ENCODE peak calls at places on chromosomes 11 and 22, in nine cellular contexts. Z is fibroblast of mammary gland; O is ureter; H is stimulated activated CD8-positive, alpha-beta memory T cell treated with anti-CD3 and anti-CD28 coated beads, Interleukin-4, amount 100 ng/mL, for 24 hours; C is DMS153; L is iris pigment epithelial cell; U is cardiac muscle cell; R is NCI-H345; J is amygdala. X is an unnamed sample.

GRCh38 chr11:10885703-10886363 is 28.0 kb upstream of the ZBED5 start:
- DNase-seq in Z (peak), O (no peak), H (no peak), C (no peak), L (peak), U (peak), R (no peak), J (no peak), X (no peak)

GRCh38 chr11:1041936-1042608 is 5.6 kb upstream of the MUC6 start:
- DNase-seq in Z (no peak), O (no peak), H (no peak), C (no peak), L (no peak), U (no peak), R (no peak), J (no peak), X (no peak)

GRCh38 chr11:10301656-10302293 is 3.1 kb upstream of the ADM start:
- DNase-seq in Z (peak), O (no peak), H (no peak), C (no peak), L (peak), U (no peak), R (no peak), J (no peak), X (no peak)

GRCh38 chr22:23161574-23161973 is 16.3 kb downstream of the RAB36 start:
- DNase-seq in Z (no peak), O (no peak), H (no peak), C (no peak), L (no peak), U (no peak), R (no peak), J (no peak), X (no peak)

GRCh38 chr11:2441171-2441570 is 3.1 kb downstream of the TRPM5 start:
- DNase-seq in Z (no peak), O (no peak), H (no peak), C (no peak), L (no peak), U (no peak), R (no peak), J (no peak), X (no peak)

GRCh38 chr11:104918113-104918824 is 20.0 kb upstream of the CASP12 start:
- DNase-seq in Z (peak), O (no peak), H (no peak), C (peak), L (peak), U (no peak), R (no peak), J (no peak), X (no peak)

GRCh38 chr11:14373941-14374646 is 15.1 kb upstream of the RRAS2 start:
- DNase-seq in Z (peak), O (no peak), H (no peak), C (no peak), L (peak), U (no peak), R (no peak), J (no peak), X (no peak)

GRCh38 chr11:36672815-36673450 is 74.9 kb upstream of the RAG2 start:
- DNase-seq in Z (peak), O (no peak), H (no peak), C (peak), L (peak), U (peak), R (peak), J (no peak), X (peak)

GRCh38 chr22:50282361-50283144 is 12.4 kb upstream of the MAPK11 start:
- DNase-seq in Z (peak), O (peak), H (no peak), C (no peak), L (peak), U (no peak), R (no peak), J (no peak), X (no peak)

GRCh38 chr11:72380132-72380503 is 54.2 kb downstream of the CLPB start:
- DNase-seq in Z (no peak), O (no peak), H (no peak), C (no peak), L (no peak), U (no peak), R (no peak), J (no peak), X (no peak)